ENCODE peak calls at places on chromosomes 2 and 18, in nine cellular contexts. B is M059J; A is RPMI7951; R is fibroblast of mammary gland; J is stimulated activated CD4-positive, alpha-beta T cell treated with anti-CD3 and anti-CD28 coated beads, Interleukin-1b, Interleukin-23, amount 100 ng/mL, for 1 hour; Z is CMK; S is pancreas; L is stimulated activated CD8-positive, alpha-beta memory T cell treated with anti-CD3 and anti-CD28 coated beads, Interleukin-4, amount 100 ng/mL, for 4 hours; H is fibroblast of the conjunctiva. C is an unnamed sample.

GRCh38 chr2:36769106-36769505 is 72.6 kb downstream of the VIT start:
- DNase-seq in H (no peak), Z (no peak), R (no peak), B (no peak), A (no peak), J (no peak), L (no peak), S (no peak), C (no peak)

GRCh38 chr2:42974697-42975357 is 182.4 kb upstream of the HAAO start:
- DNase-seq in B (peak; percentile 46), L (peak; percentile 30), A (peak; percentile 78), Z (no peak), R (peak; percentile 66), H (peak; percentile 59), S (peak; percentile 59), J (no peak), C (no peak)

GRCh38 chr2:227267406-227268115 is 57.5 kb upstream of the MFF start:
- DNase-seq in R (no peak), B (peak; percentile 87), J (no peak), L (no peak), H (no peak), A (peak; percentile 83), Z (no peak), S (no peak), C (no peak)

GRCh38 chr2:177171418-177171865 is 41.2 kb upstream of the HNRNPA3 start:
- DNase-seq in L (no peak), S (peak; percentile 31), B (peak; percentile 69), Z (no peak), R (no peak), A (peak; percentile 67), H (no peak), J (no peak), C (peak; percentile 22)

GRCh38 chr2:200380833-200381542 is 74.5 kb downstream of the SPATS2L start:
- DNase-seq in A (peak; percentile 70), H (no peak), R (peak; percentile 58), B (peak; percentile 83), Z (no peak), L (no peak), J (no peak), S (no peak), C (peak; percentile 59)

GRCh38 chr2:17961789-17962188 is 83.3 kb downstream of the KCNS3 start:
- DNase-seq in H (no peak), L (no peak), A (no peak), J (no peak), R (no peak), S (no peak), B (no peak), Z (no peak), C (no peak)

GRCh38 chr2:38362223-38362622 is 14.8 kb downstream of the ATL2 start:
- DNase-seq in R (no peak), B (no peak), L (no peak), A (no peak), S (no peak), Z (no peak), J (no peak), H (no peak), C (no peak)

GRCh38 chr2:176130153-176130916 is 830 bp downstream of the HOXD8 start:
- DNase-seq in H (no peak), B (no peak), L (no peak), S (no peak), Z (no peak), J (no peak), R (peak; percentile 86), A (peak; percentile 83), C (no peak)

GRCh38 chr2:105294046-105294445 is 35.5 kb downstream of the TGFBRAP1 start:
- DNase-seq in L (no peak), A (peak; percentile 41), R (no peak), Z (no peak), J (no peak), S (no peak), H (no peak), B (no peak), C (no peak)

GRCh38 chr18:74378179-74378682 is 62.6 kb downstream of the C18orf63 start:
- DNase-seq in H (no peak), R (peak; percentile 72), L (no peak), A (peak; percentile 31), S (no peak), J (no peak), Z (no peak), B (no peak), C (no peak)

GRCh38 chr2:70570041-70570661 is 16.5 kb upstream of the TGFA start:
- DNase-seq in S (no peak), A (peak; percentile 52), J (no peak), B (peak; percentile 79), Z (no peak), H (no peak), L (no peak), R (no peak), C (no peak)

GRCh38 chr2:25881759-25882158 is 3.5 kb upstream of the ASXL2 start:
- DNase-seq in H (no peak), L (no peak), A (no peak), J (no peak), R (no peak), Z (peak; percentile 33), B (no peak), S (no peak), C (no peak)

GRCh38 chr2:238098854-238099708 is 1.1 kb upstream of the ESPNL start:
- DNase-seq in A (no peak), B (no peak), R (no peak), Z (no peak), J (no peak), S (peak; percentile 5), H (no peak), L (no peak), C (no peak)

GRCh38 chr2:239184179-239184578 is 216.6 kb downstream of the HDAC4 start:
- DNase-seq in R (no peak), S (no peak), A (no peak), Z (no peak), L (no peak), B (no peak), J (no peak), H (no peak), C (no peak)

GRCh38 chr2:175435012-175435411 is 253.5 kb upstream of the ATP5MC3 start:
- DNase-seq in J (no peak), S (no peak), B (no peak), H (no peak), R (no peak), L (no peak), Z (no peak), A (no peak), C (no peak)

GRCh38 chr18:26526128-26526965 is 22.0 kb downstream of the KCTD1 start:
- DNase-seq in Z (no peak), L (no peak), A (no peak), J (no peak), S (no peak), B (no peak), H (no peak), R (no peak), C (no peak)

GRCh38 chr2:109644571-109645275 is 30.6 kb downstream of the SOWAHC start:
- DNase-seq in J (no peak), B (peak; percentile 61), R (no peak), A (peak; percentile 64), S (peak; percentile 85), L (no peak), H (no peak), Z (no peak), C (no peak)

GRCh38 chr2:144377929-144378328 is 142.0 kb downstream of the ZEB2 start:
- DNase-seq in J (no peak), B (peak; percentile 32), R (peak; percentile 88), L (no peak), S (no peak), Z (no peak), A (peak; percentile 58), H (no peak), C (peak; percentile 49)

GRCh38 chr2:165470351-165470750 is 853 bp downstream of the CSRNP3 start:
- DNase-seq in A (no peak), R (no peak), H (no peak), Z (no peak), S (no peak), L (no peak), J (no peak), B (no peak), C (no peak)

GRCh38 chr2:206113148-206113547 is 27.2 kb upstream of the INO80D start:
- DNase-seq in S (no peak), A (no peak), Z (no peak), J (no peak), B (no peak), R (peak; percentile 48), H (no peak), L (no peak), C (peak; percentile 2)

C was measured in brain microvascular endothelial cell.